ENCODE peak calls at places on chromosomes 16 and 17, in ten cellular contexts. One of them, this sample, is unnamed.

GRCh38 chr17:49156256-49156655 is 23.7 kb downstream of the B4GALNT2 start:
- DNase-seq in cardiac muscle cell: no peak
- DNase-seq in amygdala: no peak
- DNase-seq in GF-D8: no peak
- DNase-seq in activated T-cell treated with anti-CD3 and anti-CD28 coated beads, Interleukin-2, amount 50 U/mL, for 48 hours: no peak
- DNase-seq in NCI-H748 treated with DMSO at 0.1 percent for 48 hours: no peak
- DNase-seq in hypothalamus: no peak
- DNase-seq in H7: no peak
- DNase-seq in 8988T: no peak
- DNase-seq in NCI-H2171 treated with DMSO at 0.1 percent for 48 hours: no peak
- DNase-seq in this sample: no peak

GRCh38 chr17:8698142-8699050 is 46.2 kb downstream of the CCDC42 start:
- DNase-seq in cardiac muscle cell: peak
- DNase-seq in amygdala: no peak
- DNase-seq in GF-D8: no peak
- DNase-seq in activated T-cell treated with anti-CD3 and anti-CD28 coated beads, Interleukin-2, amount 50 U/mL, for 48 hours: no peak
- DNase-seq in NCI-H748 treated with DMSO at 0.1 percent for 48 hours: no peak
- DNase-seq in hypothalamus: peak
- DNase-seq in H7: peak
- DNase-seq in 8988T: no peak
- DNase-seq in NCI-H2171 treated with DMSO at 0.1 percent for 48 hours: no peak
- DNase-seq in this sample: no peak

GRCh38 chr16:19213885-19214284 is 45.8 kb downstream of the SYT17 start:
- DNase-seq in cardiac muscle cell: no peak
- DNase-seq in amygdala: no peak
- DNase-seq in GF-D8: no peak
- DNase-seq in activated T-cell treated with anti-CD3 and anti-CD28 coated beads, Interleukin-2, amount 50 U/mL, for 48 hours: no peak
- DNase-seq in NCI-H748 treated with DMSO at 0.1 percent for 48 hours: no peak
- DNase-seq in hypothalamus: no peak
- DNase-seq in H7: no peak
- DNase-seq in 8988T: no peak
- DNase-seq in NCI-H2171 treated with DMSO at 0.1 percent for 48 hours: no peak
- DNase-seq in this sample: no peak

GRCh38 chr17:10096556-10096955 is 101.8 kb downstream of the GAS7 start:
- DNase-seq in cardiac muscle cell: no peak
- DNase-seq in amygdala: no peak
- DNase-seq in GF-D8: no peak
- DNase-seq in activated T-cell treated with anti-CD3 and anti-CD28 coated beads, Interleukin-2, amount 50 U/mL, for 48 hours: no peak
- DNase-seq in NCI-H748 treated with DMSO at 0.1 percent for 48 hours: no peak
- DNase-seq in hypothalamus: no peak
- DNase-seq in H7: no peak
- DNase-seq in 8988T: no peak
- DNase-seq in NCI-H2171 treated with DMSO at 0.1 percent for 48 hours: no peak
- DNase-seq in this sample: no peak

GRCh38 chr16:30185683-30186421 is 2.5 kb downstream of the CORO1A start:
- DNase-seq in cardiac muscle cell: no peak
- DNase-seq in amygdala: no peak
- DNase-seq in GF-D8: peak
- DNase-seq in activated T-cell treated with anti-CD3 and anti-CD28 coated beads, Interleukin-2, amount 50 U/mL, for 48 hours: peak
- DNase-seq in NCI-H748 treated with DMSO at 0.1 percent for 48 hours: no peak
- DNase-seq in hypothalamus: no peak
- DNase-seq in H7: peak
- DNase-seq in 8988T: no peak
- DNase-seq in NCI-H2171 treated with DMSO at 0.1 percent for 48 hours: no peak
- DNase-seq in this sample: no peak

GRCh38 chr16:89701425-89702406 is at the start of gene SPATA2L:
- DNase-seq in cardiac muscle cell: peak
- DNase-seq in amygdala: peak
- DNase-seq in GF-D8: peak
- DNase-seq in activated T-cell treated with anti-CD3 and anti-CD28 coated beads, Interleukin-2, amount 50 U/mL, for 48 hours: peak
- DNase-seq in NCI-H748 treated with DMSO at 0.1 percent for 48 hours: peak
- DNase-seq in hypothalamus: peak
- DNase-seq in H7: peak
- DNase-seq in 8988T: peak
- DNase-seq in NCI-H2171 treated with DMSO at 0.1 percent for 48 hours: peak
- DNase-seq in this sample: peak

GRCh38 chr17:21495281-21495680 is 119.1 kb downstream of the KCNJ12 start:
- DNase-seq in cardiac muscle cell: no peak
- DNase-seq in amygdala: no peak
- DNase-seq in GF-D8: no peak
- DNase-seq in activated T-cell treated with anti-CD3 and anti-CD28 coated beads, Interleukin-2, amount 50 U/mL, for 48 hours: no peak
- DNase-seq in NCI-H748 treated with DMSO at 0.1 percent for 48 hours: no peak
- DNase-seq in hypothalamus: no peak
- DNase-seq in H7: no peak
- DNase-seq in 8988T: no peak
- DNase-seq in NCI-H2171 treated with DMSO at 0.1 percent for 48 hours: no peak
- DNase-seq in this sample: no peak

GRCh38 chr17:17716837-17717523 is 35.7 kb downstream of the RAI1 start:
- DNase-seq in cardiac muscle cell: no peak
- DNase-seq in amygdala: no peak
- DNase-seq in GF-D8: no peak
- DNase-seq in activated T-cell treated with anti-CD3 and anti-CD28 coated beads, Interleukin-2, amount 50 U/mL, for 48 hours: no peak
- DNase-seq in NCI-H748 treated with DMSO at 0.1 percent for 48 hours: no peak
- DNase-seq in hypothalamus: no peak
- DNase-seq in H7: no peak
- DNase-seq in 8988T: no peak
- DNase-seq in NCI-H2171 treated with DMSO at 0.1 percent for 48 hours: no peak
- DNase-seq in this sample: no peak

GRCh38 chr16:81821422-81822128 is 42.5 kb downstream of the PLCG2 start:
- DNase-seq in cardiac muscle cell: no peak
- DNase-seq in amygdala: no peak
- DNase-seq in GF-D8: peak
- DNase-seq in activated T-cell treated with anti-CD3 and anti-CD28 coated beads, Interleukin-2, amount 50 U/mL, for 48 hours: no peak
- DNase-seq in NCI-H748 treated with DMSO at 0.1 percent for 48 hours: no peak
- DNase-seq in hypothalamus: no peak
- DNase-seq in H7: peak
- DNase-seq in 8988T: no peak
- DNase-seq in NCI-H2171 treated with DMSO at 0.1 percent for 48 hours: no peak
- DNase-seq in this sample: no peak

GRCh38 chr16:82633964-82634600 is 7.3 kb downstream of the CDH13 start:
- DNase-seq in cardiac muscle cell: peak
- DNase-seq in amygdala: peak
- DNase-seq in GF-D8: no peak
- DNase-seq in activated T-cell treated with anti-CD3 and anti-CD28 coated beads, Interleukin-2, amount 50 U/mL, for 48 hours: no peak
- DNase-seq in NCI-H748 treated with DMSO at 0.1 percent for 48 hours: peak
- DNase-seq in hypothalamus: peak
- DNase-seq in H7: no peak
- DNase-seq in 8988T: no peak
- DNase-seq in NCI-H2171 treated with DMSO at 0.1 percent for 48 hours: peak
- DNase-seq in this sample: no peak

GRCh38 chr17:19447085-19447583 is 36.1 kb downstream of the RNF112 start:
- DNase-seq in cardiac muscle cell: peak
- DNase-seq in amygdala: no peak
- DNase-seq in GF-D8: no peak
- DNase-seq in activated T-cell treated with anti-CD3 and anti-CD28 coated beads, Interleukin-2, amount 50 U/mL, for 48 hours: peak
- DNase-seq in NCI-H748 treated with DMSO at 0.1 percent for 48 hours: peak
- DNase-seq in hypothalamus: peak
- DNase-seq in H7: peak
- DNase-seq in 8988T: peak
- DNase-seq in NCI-H2171 treated with DMSO at 0.1 percent for 48 hours: peak
- DNase-seq in this sample: peak

GRCh38 chr17:64281962-64282752 is 19.1 kb upstream of the TEX2 start:
- DNase-seq in cardiac muscle cell: peak
- DNase-seq in amygdala: no peak
- DNase-seq in GF-D8: peak
- DNase-seq in activated T-cell treated with anti-CD3 and anti-CD28 coated beads, Interleukin-2, amount 50 U/mL, for 48 hours: peak
- DNase-seq in NCI-H748 treated with DMSO at 0.1 percent for 48 hours: peak
- DNase-seq in hypothalamus: peak
- DNase-seq in H7: peak
- DNase-seq in 8988T: no peak
- DNase-seq in NCI-H2171 treated with DMSO at 0.1 percent for 48 hours: peak
- DNase-seq in this sample: peak

GRCh38 chr16:1530883-1531637 is 2.4 kb upstream of the TMEM204 start:
- DNase-seq in cardiac muscle cell: peak
- DNase-seq in amygdala: no peak
- DNase-seq in GF-D8: no peak
- DNase-seq in activated T-cell treated with anti-CD3 and anti-CD28 coated beads, Interleukin-2, amount 50 U/mL, for 48 hours: no peak
- DNase-seq in NCI-H748 treated with DMSO at 0.1 percent for 48 hours: no peak
- DNase-seq in hypothalamus: no peak
- DNase-seq in H7: no peak
- DNase-seq in 8988T: no peak
- DNase-seq in NCI-H2171 treated with DMSO at 0.1 percent for 48 hours: no peak
- DNase-seq in this sample: no peak

GRCh38 chr16:67392301-67393059 is 818 bp downstream of the TPPP3 start:
- DNase-seq in cardiac muscle cell: no peak
- DNase-seq in amygdala: no peak
- DNase-seq in GF-D8: no peak
- DNase-seq in activated T-cell treated with anti-CD3 and anti-CD28 coated beads, Interleukin-2, amount 50 U/mL, for 48 hours: no peak
- DNase-seq in NCI-H748 treated with DMSO at 0.1 percent for 48 hours: no peak
- DNase-seq in hypothalamus: no peak
- DNase-seq in H7: peak
- DNase-seq in 8988T: no peak
- DNase-seq in NCI-H2171 treated with DMSO at 0.1 percent for 48 hours: no peak
- DNase-seq in this sample: no peak

GRCh38 chr17:67520916-67521772 is 144.1 kb downstream of the PITPNC1 start:
- DNase-seq in cardiac muscle cell: no peak
- DNase-seq in amygdala: no peak
- DNase-seq in GF-D8: no peak
- DNase-seq in activated T-cell treated with anti-CD3 and anti-CD28 coated beads, Interleukin-2, amount 50 U/mL, for 48 hours: no peak
- DNase-seq in NCI-H748 treated with DMSO at 0.1 percent for 48 hours: no peak
- DNase-seq in hypothalamus: no peak
- DNase-seq in H7: no peak
- DNase-seq in 8988T: no peak
- DNase-seq in NCI-H2171 treated with DMSO at 0.1 percent for 48 hours: no peak
- DNase-seq in this sample: peak

GRCh38 chr16:28218109-28218508 is 6.3 kb upstream of the XPO6 start:
- DNase-seq in cardiac muscle cell: peak
- DNase-seq in amygdala: no peak
- DNase-seq in GF-D8: peak
- DNase-seq in activated T-cell treated with anti-CD3 and anti-CD28 coated beads, Interleukin-2, amount 50 U/mL, for 48 hours: peak
- DNase-seq in NCI-H748 treated with DMSO at 0.1 percent for 48 hours: no peak
- DNase-seq in hypothalamus: no peak
- DNase-seq in H7: peak
- DNase-seq in 8988T: no peak
- DNase-seq in NCI-H2171 treated with DMSO at 0.1 percent for 48 hours: no peak
- DNase-seq in this sample: no peak

GRCh38 chr17:68378202-68379149 is 78.8 kb downstream of the WIPI1 start:
- DNase-seq in cardiac muscle cell: peak
- DNase-seq in amygdala: no peak
- DNase-seq in GF-D8: no peak
- DNase-seq in activated T-cell treated with anti-CD3 and anti-CD28 coated beads, Interleukin-2, amount 50 U/mL, for 48 hours: no peak
- DNase-seq in NCI-H748 treated with DMSO at 0.1 percent for 48 hours: peak
- DNase-seq in hypothalamus: peak
- DNase-seq in H7: peak
- DNase-seq in 8988T: no peak
- DNase-seq in NCI-H2171 treated with DMSO at 0.1 percent for 48 hours: peak
- DNase-seq in this sample: no peak

GRCh38 chr16:48911700-48912099 is 301.7 kb upstream of the N4BP1 start:
- DNase-seq in cardiac muscle cell: no peak
- DNase-seq in amygdala: no peak
- DNase-seq in GF-D8: no peak
- DNase-seq in activated T-cell treated with anti-CD3 and anti-CD28 coated beads, Interleukin-2, amount 50 U/mL, for 48 hours: no peak
- DNase-seq in NCI-H748 treated with DMSO at 0.1 percent for 48 hours: peak
- DNase-seq in hypothalamus: no peak
- DNase-seq in H7: peak
- DNase-seq in 8988T: no peak
- DNase-seq in NCI-H2171 treated with DMSO at 0.1 percent for 48 hours: no peak
- DNase-seq in this sample: peak

GRCh38 chr17:72618018-72618509 is 474.4 kb downstream of the SLC39A11 start:
- DNase-seq in cardiac muscle cell: peak
- DNase-seq in amygdala: no peak
- DNase-seq in GF-D8: no peak
- DNase-seq in activated T-cell treated with anti-CD3 and anti-CD28 coated beads, Interleukin-2, amount 50 U/mL, for 48 hours: peak
- DNase-seq in NCI-H748 treated with DMSO at 0.1 percent for 48 hours: peak
- DNase-seq in hypothalamus: no peak
- DNase-seq in H7: no peak
- DNase-seq in 8988T: no peak
- DNase-seq in NCI-H2171 treated with DMSO at 0.1 percent for 48 hours: no peak
- DNase-seq in this sample: peak

GRCh38 chr16:30136971-30137601 is 14.1 kb upstream of the MAPK3 start:
- DNase-seq in cardiac muscle cell: no peak
- DNase-seq in amygdala: no peak
- DNase-seq in GF-D8: peak
- DNase-seq in activated T-cell treated with anti-CD3 and anti-CD28 coated beads, Interleukin-2, amount 50 U/mL, for 48 hours: no peak
- DNase-seq in NCI-H748 treated with DMSO at 0.1 percent for 48 hours: no peak
- DNase-seq in hypothalamus: no peak
- DNase-seq in H7: no peak
- DNase-seq in 8988T: no peak
- DNase-seq in NCI-H2171 treated with DMSO at 0.1 percent for 48 hours: no peak
- DNase-seq in this sample: no peak

GRCh38 chr17:7095642-7096041 is 15.6 kb upstream of the CLEC10A start:
- DNase-seq in cardiac muscle cell: no peak
- DNase-seq in amygdala: no peak
- DNase-seq in GF-D8: no peak
- DNase-seq in activated T-cell treated with anti-CD3 and anti-CD28 coated beads, Interleukin-2, amount 50 U/mL, for 48 hours: no peak
- DNase-seq in NCI-H748 treated with DMSO at 0.1 percent for 48 hours: no peak
- DNase-seq in hypothalamus: no peak
- DNase-seq in H7: no peak
- DNase-seq in 8988T: no peak
- DNase-seq in NCI-H2171 treated with DMSO at 0.1 percent for 48 hours: no peak
- DNase-seq in this sample: no peak

GRCh38 chr16:64240586-64240985 is 881.3 kb downstream of the CDH11 start:
- DNase-seq in cardiac muscle cell: no peak
- DNase-seq in amygdala: no peak
- DNase-seq in GF-D8: no peak
- DNase-seq in activated T-cell treated with anti-CD3 and anti-CD28 coated beads, Interleukin-2, amount 50 U/mL, for 48 hours: no peak
- DNase-seq in NCI-H748 treated with DMSO at 0.1 percent for 48 hours: no peak
- DNase-seq in hypothalamus: no peak
- DNase-seq in H7: no peak
- DNase-seq in 8988T: no peak
- DNase-seq in NCI-H2171 treated with DMSO at 0.1 percent for 48 hours: no peak
- DNase-seq in this sample: no peak

GRCh38 chr16:70789231-70789926 is 11.6 kb downstream of the VAC14 start:
- DNase-seq in cardiac muscle cell: peak
- DNase-seq in amygdala: no peak
- DNase-seq in GF-D8: no peak
- DNase-seq in activated T-cell treated with anti-CD3 and anti-CD28 coated beads, Interleukin-2, amount 50 U/mL, for 48 hours: no peak
- DNase-seq in NCI-H748 treated with DMSO at 0.1 percent for 48 hours: no peak
- DNase-seq in hypothalamus: no peak
- DNase-seq in H7: no peak
- DNase-seq in 8988T: no peak
- DNase-seq in NCI-H2171 treated with DMSO at 0.1 percent for 48 hours: no peak
- DNase-seq in this sample: no peak

GRCh38 chr16:68084504-68085258 is 489 bp upstream of the NFATC3 start:
- DNase-seq in cardiac muscle cell: peak
- DNase-seq in amygdala: peak
- DNase-seq in GF-D8: peak
- DNase-seq in activated T-cell treated with anti-CD3 and anti-CD28 coated beads, Interleukin-2, amount 50 U/mL, for 48 hours: peak
- DNase-seq in NCI-H748 treated with DMSO at 0.1 percent for 48 hours: peak
- DNase-seq in hypothalamus: peak
- DNase-seq in H7: peak
- DNase-seq in 8988T: no peak
- DNase-seq in NCI-H2171 treated with DMSO at 0.1 percent for 48 hours: peak
- DNase-seq in this sample: peak

GRCh38 chr17:72123496-72123963 is 2.7 kb downstream of the SOX9 start:
- DNase-seq in cardiac muscle cell: no peak
- DNase-seq in amygdala: no peak
- DNase-seq in GF-D8: no peak
- DNase-seq in activated T-cell treated with anti-CD3 and anti-CD28 coated beads, Interleukin-2, amount 50 U/mL, for 48 hours: no peak
- DNase-seq in NCI-H748 treated with DMSO at 0.1 percent for 48 hours: no peak
- DNase-seq in hypothalamus: no peak
- DNase-seq in H7: peak
- DNase-seq in 8988T: peak
- DNase-seq in NCI-H2171 treated with DMSO at 0.1 percent for 48 hours: no peak
- DNase-seq in this sample: no peak

GRCh38 chr17:73304971-73305786 is 6.6 kb downstream of the CDC42EP4 start:
- DNase-seq in cardiac muscle cell: peak
- DNase-seq in amygdala: no peak
- DNase-seq in GF-D8: no peak
- DNase-seq in activated T-cell treated with anti-CD3 and anti-CD28 coated beads, Interleukin-2, amount 50 U/mL, for 48 hours: no peak
- DNase-seq in NCI-H748 treated with DMSO at 0.1 percent for 48 hours: no peak
- DNase-seq in hypothalamus: peak
- DNase-seq in H7: peak
- DNase-seq in 8988T: peak
- DNase-seq in NCI-H2171 treated with DMSO at 0.1 percent for 48 hours: peak
- DNase-seq in this sample: no peak

GRCh38 chr16:82630219-82630618 is 3.5 kb downstream of the CDH13 start:
- DNase-seq in cardiac muscle cell: no peak
- DNase-seq in amygdala: no peak
- DNase-seq in GF-D8: no peak
- DNase-seq in activated T-cell treated with anti-CD3 and anti-CD28 coated beads, Interleukin-2, amount 50 U/mL, for 48 hours: no peak
- DNase-seq in NCI-H748 treated with DMSO at 0.1 percent for 48 hours: no peak
- DNase-seq in hypothalamus: no peak
- DNase-seq in H7: no peak
- DNase-seq in 8988T: no peak
- DNase-seq in NCI-H2171 treated with DMSO at 0.1 percent for 48 hours: no peak
- DNase-seq in this sample: no peak

This sample was measured in NCI-H1436.